ENCODE peak calls at places on chromosome 12, in five cellular contexts. U is astrocyte of the spinal cord, H is K562, R is Peyer's patch, S is fibroblast of pulmonary artery. E is an unnamed sample.

GRCh38 chr12:3122841-3123678 is 45.9 kb downstream of the TSPAN9 start:
- DNase-seq in R (no peak), H (no peak), S (peak), U (peak), E (peak)

GRCh38 chr12:33330940-33331339 is 108.7 kb downstream of the SYT10 start:
- DNase-seq in S (no peak), R (no peak), U (no peak), H (no peak), E (peak)

GRCh38 chr12:100842156-100842555 is 47.6 kb downstream of the ANO4 start:
- DNase-seq in R (no peak), H (peak), S (peak), U (peak), E (no peak)

GRCh38 chr12:93813972-93814821 is 137.0 kb downstream of the CRADD start:
- DNase-seq in R (no peak), S (peak), H (peak), U (no peak), E (no peak)

GRCh38 chr12:31238764-31239387 is 87.1 kb downstream of the SINHCAF start:
- DNase-seq in S (peak), H (peak), U (peak), R (no peak), E (peak)

GRCh38 chr12:47110706-47111391 is 31.1 kb upstream of the AMIGO2 start:
- DNase-seq in R (no peak), U (no peak), H (no peak), S (no peak), E (no peak)

GRCh38 chr12:89949457-89950195 is 241.0 kb upstream of the ATP2B1 start:
- DNase-seq in R (no peak), S (peak), H (no peak), U (peak), E (peak)

GRCh38 chr12:55729592-55730446 is 1.0 kb upstream of the CD63 start:
- DNase-seq in H (peak), U (peak), R (peak), S (peak), E (peak)

GRCh38 chr12:105279460-105280056 is 43.6 kb upstream of the APPL2 start:
- DNase-seq in S (peak), H (peak), U (no peak), R (no peak), E (peak)

GRCh38 chr12:58341791-58342190 is 400.4 kb downstream of the ATP23 start:
- DNase-seq in S (peak), H (no peak), R (no peak), U (peak), E (peak)

GRCh38 chr12:52180971-52181628 is 10.7 kb downstream of the KRT80 start:
- DNase-seq in S (no peak), H (no peak), U (no peak), R (no peak), E (no peak)

GRCh38 chr12:118436002-118436724 is 59.8 kb downstream of the SUDS3 start:
- DNase-seq in S (no peak), U (no peak), R (no peak), H (peak), E (no peak)

GRCh38 chr12:75705749-75706719 is 194.6 kb upstream of the KRR1 start:
- DNase-seq in S (peak), H (peak), U (peak), R (no peak), E (peak)

GRCh38 chr12:102702447-102703114 is 214.5 kb downstream of the PAH start:
- DNase-seq in U (peak), R (no peak), H (peak), S (peak), E (peak)

GRCh38 chr12:29672580-29672979 is 111.2 kb downstream of the TMTC1 start:
- DNase-seq in R (no peak), S (no peak), U (no peak), H (no peak), E (no peak)

GRCh38 chr12:117450186-117450585 is 88.8 kb upstream of the NOS1 start:
- DNase-seq in S (no peak), R (no peak), U (no peak), H (no peak), E (no peak)

GRCh38 chr12:51884676-51885229 is 3.1 kb upstream of the ANKRD33 start:
- DNase-seq in S (no peak), R (peak), U (no peak), H (peak), E (peak)

GRCh38 chr12:124759841-124760508 is 103.7 kb downstream of the SCARB1 start:
- DNase-seq in U (no peak), H (no peak), R (no peak), S (no peak), E (no peak)

GRCh38 chr12:131833288-131833895 is 5.2 kb downstream of the MMP17 start:
- DNase-seq in H (no peak), U (no peak), R (no peak), S (no peak), E (no peak)
- TF ChIP-seq CTCF in H (no peak), U (no peak), R (no peak), S (no peak), E (no peak)

DNA sequence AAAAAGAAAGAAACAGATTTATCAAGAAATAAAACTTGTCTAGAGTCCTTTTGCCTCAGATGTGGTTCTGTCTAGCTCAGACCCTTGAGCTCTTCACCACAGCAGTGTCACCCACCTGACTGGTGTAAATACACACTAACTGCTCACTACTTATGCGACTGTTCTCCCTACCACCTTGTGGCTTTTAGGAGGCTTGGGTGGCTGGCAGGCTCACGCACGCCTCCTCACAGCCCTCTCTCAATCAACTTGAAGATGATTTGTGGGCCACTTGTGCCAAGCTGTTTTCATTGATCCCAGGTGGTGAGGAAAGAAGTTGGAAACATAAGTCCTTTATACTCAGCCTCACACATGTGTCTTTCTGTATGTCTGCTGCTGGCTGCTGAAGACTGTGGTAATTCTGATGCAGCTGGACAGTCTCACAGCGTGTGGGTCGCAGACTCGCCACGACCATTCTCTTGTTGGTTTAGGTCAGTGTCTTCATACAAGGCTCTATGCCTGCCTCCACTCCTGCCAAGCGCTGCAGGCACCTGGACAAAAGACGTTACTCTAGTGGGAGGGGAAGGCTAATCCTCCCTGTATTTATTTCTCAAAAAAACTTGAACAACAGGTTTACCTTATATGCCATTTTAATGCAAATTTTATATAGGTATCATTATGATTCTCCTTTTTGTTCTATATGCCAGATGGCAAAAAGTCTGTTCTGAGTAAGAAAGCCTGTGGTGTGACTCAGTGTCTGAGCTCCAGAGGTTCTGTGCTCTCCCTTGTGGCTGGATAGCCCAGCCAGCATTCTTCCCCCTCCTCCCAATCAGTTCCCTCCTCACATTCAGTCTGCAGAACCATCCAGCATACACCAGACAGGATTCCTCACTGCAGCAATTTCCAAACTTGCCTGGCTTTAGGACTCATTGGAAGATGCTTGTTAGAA is 115.5 kb downstream of the DIP2B start:
- DNase-seq in S (peak), U (peak), R (no peak), H (no peak), E (peak)
- TF ChIP-seq CTCF in S (peak), U (peak), R (no peak), H (no peak), E (peak)

DNA sequence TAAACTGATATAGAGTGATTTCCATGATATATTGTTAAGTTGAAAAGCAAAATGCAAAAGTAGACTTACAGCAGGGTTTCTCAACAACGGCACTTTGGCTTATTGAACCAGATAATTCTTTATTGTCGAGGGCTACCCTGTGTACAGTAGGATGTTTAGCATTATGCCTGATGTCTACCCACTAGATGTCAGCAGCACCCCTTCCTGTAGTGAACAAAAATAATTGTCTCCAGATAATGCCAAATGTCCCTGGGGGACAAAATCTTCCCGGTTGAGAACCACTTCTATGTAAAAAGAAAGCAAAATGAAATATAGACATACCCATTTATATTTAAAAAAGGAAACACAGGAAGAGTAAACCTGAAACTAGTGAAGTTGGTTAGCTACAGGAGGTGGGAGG is 32.4 kb downstream of the ABCD2 start:
- DNase-seq in S (peak), U (peak), H (no peak), R (no peak), E (peak)
- TF ChIP-seq CTCF in S (peak), U (peak), H (peak), R (no peak), E (peak)

DNA sequence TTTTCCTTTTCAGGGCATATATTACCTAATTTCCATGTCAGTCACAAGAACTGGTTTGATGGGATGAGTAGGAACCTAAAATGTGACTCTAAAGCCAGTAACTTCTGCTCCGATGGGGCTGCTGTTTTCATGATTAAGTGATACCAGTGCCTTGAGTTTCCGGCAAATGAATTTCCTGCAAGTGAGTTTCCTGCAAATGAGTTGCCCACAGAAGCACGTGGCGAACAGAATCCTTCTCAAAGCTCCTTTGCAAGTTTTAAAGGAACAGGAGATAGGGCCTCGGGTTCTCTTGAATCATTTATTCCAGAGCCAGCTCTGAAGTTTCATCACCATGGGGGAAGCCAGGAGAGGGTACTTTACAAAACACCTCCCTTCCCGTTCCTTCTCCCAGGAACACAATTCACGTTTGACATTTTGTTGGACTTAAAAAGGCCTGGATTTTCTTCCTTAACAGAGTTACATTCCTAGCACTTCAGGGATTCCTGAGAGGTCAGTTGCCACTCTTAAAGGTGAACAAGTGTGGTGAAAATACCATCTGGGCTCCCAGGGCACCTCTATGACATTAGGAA is 2.2 kb upstream of the PPTC7 start:
- DNase-seq in H (no peak), U (peak), S (peak), R (no peak), E (peak)
- TF ChIP-seq CTCF in H (no peak), U (no peak), S (no peak), R (no peak), E (no peak)

GRCh38 chr12:104011265-104011664 is 38.7 kb downstream of the GLT8D2 start:
- DNase-seq in R (no peak), H (peak), U (peak), S (peak), E (peak)
- TF ChIP-seq CTCF in R (no peak), H (no peak), U (no peak), S (no peak), E (no peak)

GRCh38 chr12:5914387-5915149 is 30.5 kb downstream of the ANO2 start:
- DNase-seq in U (no peak), R (no peak), H (no peak), S (no peak), E (no peak)

GRCh38 chr12:5915511-5915910 is 29.5 kb downstream of the ANO2 start:
- DNase-seq in R (no peak), U (no peak), S (no peak), H (no peak), E (no peak)

GRCh38 chr12:5912011-5912410 is 33.0 kb downstream of the ANO2 start:
- DNase-seq in R (no peak), H (no peak), U (no peak), S (no peak), E (no peak)

GRCh38 chr12:5910790-5911548 is 34.1 kb downstream of the ANO2 start:
- DNase-seq in R (no peak), U (no peak), H (no peak), S (no peak), E (no peak)

DNA sequence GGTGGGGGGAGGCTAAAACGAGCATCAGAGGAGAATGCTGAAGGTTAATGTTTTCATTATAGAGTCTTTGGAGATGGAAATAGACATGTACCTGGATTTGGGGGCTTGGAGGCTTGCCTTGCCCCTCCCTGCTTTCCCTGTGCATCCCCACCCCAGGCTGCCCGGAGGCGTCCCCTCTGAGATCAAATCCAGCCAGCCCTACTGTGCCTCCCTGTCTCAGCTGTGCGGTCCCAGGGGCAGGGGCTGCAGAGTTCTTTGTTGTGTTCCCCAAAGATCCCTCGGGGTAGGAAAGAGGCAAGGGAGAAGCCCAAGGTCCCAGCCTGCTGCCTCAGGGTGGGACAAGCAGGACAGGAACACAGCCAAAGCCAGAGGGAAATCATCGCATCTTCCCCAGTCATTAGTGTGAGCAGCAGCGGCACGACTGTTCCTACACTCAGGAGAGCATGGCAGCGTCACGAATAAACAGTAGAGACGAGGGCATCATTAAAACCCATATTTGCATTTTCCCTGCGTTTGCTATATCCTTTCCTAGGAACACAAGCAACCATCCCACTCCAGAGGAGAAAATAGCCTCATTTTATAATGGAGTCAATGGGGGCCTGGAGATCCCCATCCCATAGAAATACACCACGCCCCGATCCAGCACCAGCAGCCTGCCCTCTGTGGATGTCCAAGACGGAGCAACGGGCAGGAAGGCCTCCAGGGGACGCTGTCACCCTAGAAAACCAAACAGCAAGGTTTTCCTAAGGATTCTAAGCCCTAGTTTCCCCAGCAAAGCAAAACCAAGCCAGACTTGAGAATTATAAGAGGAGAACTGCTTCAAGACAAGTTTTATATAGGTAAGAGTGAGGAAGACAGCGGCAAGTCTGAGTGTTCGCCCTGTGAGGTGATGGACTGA is 32.4 kb downstream of the ANO2 start:
- DNase-seq in U (no peak), S (no peak), H (peak), R (no peak), E (no peak)
- TF ChIP-seq CTCF in U (peak), S (peak), H (peak), R (no peak), E (no peak)

GRCh38 chr12:49296836-49297694 is 2.1 kb downstream of the PRPH start:
- DNase-seq in S (no peak), U (no peak), H (peak), R (peak), E (peak)
- TF ChIP-seq CTCF in S (no peak), U (no peak), H (peak), R (no peak), E (no peak)

GRCh38 chr12:14986449-14986848 is 13.6 kb downstream of the PDE6H start:
- DNase-seq in U (no peak), R (no peak), S (no peak), H (no peak), E (no peak)
- TF ChIP-seq CTCF in U (peak), R (no peak), S (peak), H (no peak), E (peak)

DNA sequence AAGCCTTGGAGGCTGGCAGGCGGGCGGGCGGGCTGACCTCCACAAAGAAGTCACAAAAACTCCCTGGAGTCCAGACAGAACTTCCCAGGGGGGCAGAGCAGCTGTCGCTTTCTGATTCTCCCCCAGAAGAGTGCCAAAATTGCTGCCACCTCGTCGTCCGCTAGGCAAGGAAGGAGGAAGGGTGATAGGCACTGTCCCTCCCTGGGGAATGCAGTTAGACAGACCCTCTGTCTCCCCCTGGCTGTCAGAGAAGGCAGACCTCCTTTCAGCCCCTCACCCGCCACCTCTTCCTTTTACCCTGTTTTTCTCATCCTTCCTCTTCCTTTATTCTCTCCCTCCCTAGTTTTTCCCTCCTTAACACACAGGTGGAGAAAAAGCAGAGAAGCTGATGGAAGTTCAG is 18.7 kb downstream of the GRIN2B start:
- DNase-seq in R (no peak), S (no peak), H (peak), U (no peak), E (no peak)
- TF ChIP-seq CTCF in R (no peak), S (peak), H (peak), U (peak), E (no peak)

E was measured in epithelial cell of esophagus.